ENCODE peak calls at places on chromosomes 16 and 17, in seven cellular contexts. E is IMR-90, O is neuronal stem cell, C is H1, Z is H9, M is mesenchymal stem cell, G is trophoblast cell. K is an unnamed sample.

GRCh38 chr16:88824256-88825077 is 12.7 kb upstream of the APRT start:
- DNase-seq in E (no peak), O (no peak), C (no peak), Z (no peak), M (no peak), G (no peak), K (no peak)

GRCh38 chr17:55606431-55606830 is 95.2 kb upstream of the SMIM36 start:
- DNase-seq in E (no peak), O (no peak), C (no peak), Z (no peak), M (peak; percentile 93), G (no peak), K (no peak)

GRCh38 chr16:72471317-72471716 is 299.4 kb upstream of the PMFBP1 start:
- DNase-seq in E (no peak), O (no peak), C (no peak), Z (no peak), M (no peak), G (no peak), K (no peak)

GRCh38 chr17:44197980-44198720 is 1.5 kb downstream of the ATXN7L3 start:
- DNase-seq in E (peak; percentile 41), O (no peak), C (no peak), Z (no peak), M (peak; percentile 47), G (no peak), K (peak; percentile 42)

GRCh38 chr16:72963921-72964320 is 84.0 kb downstream of the ZFHX3 start:
- DNase-seq in E (peak; percentile 78), O (no peak), C (no peak), Z (no peak), M (peak; percentile 31), G (peak; percentile 76), K (no peak)

GRCh38 chr17:68295086-68295485 is 3.8 kb downstream of the ARSG start:
- DNase-seq in E (no peak), O (no peak), C (no peak), Z (no peak), M (no peak), G (no peak), K (no peak)

GRCh38 chr16:11613381-11614303 is 26.9 kb upstream of the LITAF start:
- DNase-seq in E (no peak), O (no peak), C (no peak), Z (no peak), M (peak; percentile 66), G (peak; percentile 57), K (no peak)

GRCh38 chr16:22347100-22347820 is 27.2 kb downstream of the CDR2 start:
- DNase-seq in E (no peak), O (no peak), C (no peak), Z (no peak), M (no peak), G (no peak), K (no peak)

GRCh38 chr16:54176376-54176901 is 110.1 kb downstream of the IRX3 start:
- DNase-seq in E (no peak), O (no peak), C (peak; percentile 60), Z (peak; percentile 76), M (no peak), G (no peak), K (peak; percentile 60)

GRCh38 chr16:67027046-67027445 is 1.9 kb upstream of the CBFB start:
- DNase-seq in E (no peak), O (no peak), C (peak; percentile 22), Z (no peak), M (no peak), G (no peak), K (no peak)

GRCh38 chr17:36534881-36535668 is at the start of gene PIGW:
- DNase-seq in E (peak; percentile 85), O (peak; percentile 88), C (peak; percentile 93), Z (peak; percentile 98), M (peak; percentile 90), G (peak; percentile 92), K (peak; percentile 97)

GRCh38 chr16:15650019-15650697 is at the start of gene NDE1:
- DNase-seq in E (peak; percentile 85), O (peak; percentile 93), C (peak; percentile 90), Z (peak; percentile 92), M (peak; percentile 93), G (peak; percentile 93), K (peak; percentile 96)
- H3K4ac ChIP-seq in E (peak within 1 kb of the TSS; percentile 84), O (peak within 1 kb of the TSS; percentile 76), C (no peak within 1 kb of the TSS), Z (no peak within 1 kb of the TSS), M (peak within 1 kb of the TSS; percentile 15), G (peak within 1 kb of the TSS; percentile 44), K (peak within 1 kb of the TSS; percentile 83)

GRCh38 chr17:69567130-69567529 is 152.6 kb downstream of the MAP2K6 start:
- DNase-seq in E (peak; percentile 31), O (no peak), C (no peak), Z (no peak), M (peak; percentile 20), G (no peak), K (peak; percentile 26)
- H3K4ac ChIP-seq in E (no peak overlapping the region), O (no peak overlapping the region), C (no peak overlapping the region), Z (no peak overlapping the region), M (no peak overlapping the region), G (no peak overlapping the region), K (no peak overlapping the region)

GRCh38 chr17:81884520-81884919 is 6.9 kb downstream of the ALYREF start:
- DNase-seq in E (no peak), O (no peak), C (no peak), Z (no peak), M (no peak), G (no peak), K (no peak)

GRCh38 chr17:81885869-81886548 is 5.4 kb downstream of the ALYREF start:
- DNase-seq in E (no peak), O (no peak), C (no peak), Z (no peak), M (no peak), G (peak; percentile 94), K (no peak)

GRCh38 chr17:81888105-81888987 is 3.0 kb downstream of the ALYREF start:
- DNase-seq in E (no peak), O (no peak), C (no peak), Z (peak; percentile 30), M (no peak), G (no peak), K (no peak)

GRCh38 chr17:81885454-81885853 is 5.9 kb downstream of the ALYREF start:
- DNase-seq in E (no peak), O (no peak), C (no peak), Z (no peak), M (no peak), G (no peak), K (no peak)

DNA sequence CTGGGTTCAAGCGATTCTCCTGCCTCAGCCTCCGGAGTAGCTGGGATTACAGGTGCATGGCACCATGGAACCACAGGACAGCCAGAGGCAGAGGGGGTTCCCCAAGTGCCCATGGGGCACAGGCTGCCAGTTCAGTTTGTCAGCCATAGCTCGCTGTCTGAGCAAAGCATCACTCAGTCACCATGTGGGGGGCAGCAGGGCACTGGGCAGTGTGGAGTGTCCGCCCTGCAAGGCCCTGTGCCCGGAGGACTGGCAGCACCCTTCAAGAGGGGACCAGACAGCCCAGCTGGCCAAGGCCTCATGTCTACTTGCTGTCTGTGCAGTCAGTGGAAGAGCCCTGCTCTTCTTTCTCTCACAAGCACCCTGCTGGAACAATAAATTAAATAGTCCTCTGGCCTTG is 6.4 kb downstream of the ALYREF start:
- DNase-seq in E (no peak), O (no peak), C (no peak), Z (no peak), M (no peak), G (no peak), K (no peak)
- H3K4ac ChIP-seq in E (no peak overlapping the region), O (no peak overlapping the region), C (no peak overlapping the region), Z (no peak overlapping the region), M (no peak overlapping the region), G (no peak overlapping the region), K (no peak overlapping the region)

GRCh38 chr16:71356051-71356740 is 2.3 kb upstream of the CALB2 start:
- DNase-seq in E (no peak), O (no peak), C (no peak), Z (no peak), M (no peak), G (no peak), K (no peak)
- H3K4ac ChIP-seq in E (no peak overlapping the region), O (no peak overlapping the region), C (no peak overlapping the region), Z (no peak overlapping the region), M (no peak overlapping the region), G (no peak overlapping the region), K (no peak overlapping the region)

GRCh38 chr16:1911467-1912214 is 6.6 kb downstream of the HS3ST6 start:
- DNase-seq in E (no peak), O (no peak), C (no peak), Z (peak; percentile 26), M (no peak), G (no peak), K (no peak)
- H3K4ac ChIP-seq in E (no peak overlapping the region), O (no peak overlapping the region), C (no peak overlapping the region), Z (no peak overlapping the region), M (no peak overlapping the region), G (no peak overlapping the region), K (no peak overlapping the region)

DNA sequence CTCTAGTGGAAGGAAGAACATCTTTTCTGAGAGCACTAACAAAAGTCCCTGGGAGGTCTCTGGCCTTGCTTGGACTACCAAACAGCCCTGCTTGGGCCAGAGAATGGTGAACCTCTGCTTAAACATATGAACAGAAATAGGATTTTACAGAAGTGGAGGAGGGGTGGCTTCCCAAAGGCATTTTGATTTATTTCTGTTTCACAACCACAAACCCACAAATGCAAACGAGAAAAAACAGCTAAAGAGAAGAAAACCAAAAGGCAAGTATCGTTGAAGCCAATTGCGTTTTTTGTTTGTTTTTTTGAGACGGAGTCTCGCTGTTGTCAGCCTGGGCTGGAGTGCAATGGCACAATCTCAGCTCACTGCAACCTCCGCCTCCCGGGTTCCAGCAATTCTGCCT is 13.3 kb downstream of the GABARAPL2 start:
- DNase-seq in E (no peak), O (no peak), C (no peak), Z (no peak), M (no peak), G (no peak), K (no peak)
- H3K4ac ChIP-seq in E (no peak overlapping the region), O (no peak overlapping the region), C (no peak overlapping the region), Z (no peak overlapping the region), M (no peak overlapping the region), G (no peak overlapping the region), K (no peak overlapping the region)

GRCh38 chr16:23435500-23435899 is 17.5 kb downstream of the COG7 start:
- DNase-seq in E (peak; percentile 48), O (peak; percentile 61), C (peak; percentile 82), Z (peak; percentile 71), M (peak; percentile 67), G (peak; percentile 65), K (peak; percentile 67)
- H3K4ac ChIP-seq in E (no peak overlapping the region), O (no peak overlapping the region), C (no peak overlapping the region), Z (no peak overlapping the region), M (no peak overlapping the region), G (no peak overlapping the region), K (no peak overlapping the region)

DNA sequence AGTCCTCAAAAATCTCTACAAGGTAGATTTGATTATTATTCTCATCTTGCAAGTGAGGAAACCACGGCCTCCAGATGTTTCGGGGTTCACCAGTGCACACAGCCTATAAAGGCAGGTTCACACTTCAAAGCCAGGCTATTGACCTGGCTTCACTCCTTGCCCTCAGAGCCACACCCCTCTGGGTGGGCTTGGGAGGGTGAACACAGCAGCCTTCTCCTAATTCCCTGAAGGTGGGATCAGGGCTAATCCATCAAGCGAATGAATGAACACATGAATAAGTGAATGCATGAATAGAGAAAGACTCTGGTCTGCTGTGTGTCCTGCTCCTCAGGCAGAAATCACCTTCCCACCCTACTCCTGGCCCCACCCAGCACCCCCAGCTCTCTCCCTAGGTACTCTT is 139.0 kb downstream of the CYLD start:
- DNase-seq in E (no peak), O (no peak), C (peak; percentile 23), Z (peak; percentile 13), M (no peak), G (no peak), K (no peak)
- H3K4ac ChIP-seq in E (no peak overlapping the region), O (no peak overlapping the region), C (no peak overlapping the region), Z (no peak overlapping the region), M (no peak overlapping the region), G (no peak overlapping the region), K (no peak overlapping the region)